ENCODE peak calls at places on chromosomes 3 and 15, in five cellular contexts. P is GM12891; M is stimulated activated CD8-positive, alpha-beta memory T cell treated with anti-CD3 and anti-CD28 coated beads, Interleukin-12 subunit alpha, Interleukin-12 subunit beta, amount 100 ng/mL, for 1 hour; K is activated CD4-positive, alpha-beta T cell treated with anti-CD3 and anti-CD28 coated beads for 36 hours; I is AG08395. U is an unnamed sample.

GRCh38 chr15:40436116-40436891 is 4.4 kb upstream of the BAHD1 start:
- DNase-seq in P (no peak), M (no peak), K (peak), I (no peak), U (peak)

GRCh38 chr3:190728574-190729246 is 133.8 kb downstream of the GMNC start:
- DNase-seq in P (no peak), M (no peak), K (no peak), I (no peak), U (no peak)

GRCh38 chr3:114154321-114154821 is 24.5 kb downstream of the DRD3 start:
- DNase-seq in P (no peak), M (no peak), K (no peak), I (no peak), U (no peak)

GRCh38 chr15:84604804-84605203 is 4.0 kb downstream of the ZSCAN2 start:
- DNase-seq in P (no peak), M (no peak), K (peak), I (no peak), U (no peak)

GRCh38 chr3:121483290-121483689 is 62.5 kb downstream of the POLQ start:
- DNase-seq in P (no peak), M (no peak), K (no peak), I (peak), U (no peak)

GRCh38 chr3:12948891-12949711 is 107.7 kb upstream of the RPL32 start:
- DNase-seq in P (no peak), M (no peak), K (peak), I (peak), U (no peak)

GRCh38 chr3:124256156-124256555 is 264.2 kb upstream of the ROPN1 start:
- DNase-seq in P (no peak), M (no peak), K (no peak), I (no peak), U (no peak)

GRCh38 chr15:40854161-40854560 is 10.3 kb downstream of the SPINT1 start:
- DNase-seq in P (no peak), M (no peak), K (no peak), I (no peak), U (no peak)

GRCh38 chr3:146334151-146334550 is 83.2 kb upstream of the PLSCR4 start:
- DNase-seq in P (no peak), M (no peak), K (no peak), I (no peak), U (no peak)

GRCh38 chr15:30953731-30954378 is 37.6 kb downstream of the MTMR10 start:
- DNase-seq in P (no peak), M (no peak), K (peak), I (peak), U (no peak)

GRCh38 chr3:16214366-16214765 is 39.9 kb downstream of the GALNT15 start:
- DNase-seq in P (no peak), M (no peak), K (no peak), I (no peak), U (no peak)

GRCh38 chr3:146050700-146051099 is 110.3 kb downstream of the PLOD2 start:
- DNase-seq in P (no peak), M (no peak), K (no peak), I (no peak), U (no peak)

GRCh38 chr15:35932541-35932940 is 386.6 kb upstream of the DPH6 start:
- DNase-seq in P (no peak), M (no peak), K (no peak), I (no peak), U (no peak)

GRCh38 chr15:40300367-40300766 is 7.4 kb downstream of the PLCB2 start:
- DNase-seq in P (no peak), M (no peak), K (no peak), I (no peak), U (no peak)

GRCh38 chr15:63178034-63178433 is 11.4 kb upstream of the RAB8B start:
- DNase-seq in P (no peak), M (no peak), K (no peak), I (no peak), U (no peak)

GRCh38 chr3:163543558-163544189 is 1534.6 kb downstream of the SI start:
- DNase-seq in P (no peak), M (no peak), K (no peak), I (no peak), U (no peak)

GRCh38 chr15:40829155-40829554 is 647 bp upstream of the PPP1R14D start:
- DNase-seq in P (no peak), M (no peak), K (no peak), I (no peak), U (no peak)

GRCh38 chr3:66031102-66031698 is 7.5 kb downstream of the MAGI1 start:
- DNase-seq in P (no peak), M (no peak), K (no peak), I (no peak), U (no peak)

GRCh38 chr3:45211466-45212094 is 14.5 kb downstream of the TMEM158 start:
- DNase-seq in P (no peak), M (no peak), K (no peak), I (peak), U (no peak)

GRCh38 chr3:146280859-146281258 is 30.0 kb upstream of the PLSCR4 start:
- DNase-seq in P (no peak), M (no peak), K (no peak), I (peak), U (no peak)

GRCh38 chr3:71987089-71987735 is 202.3 kb upstream of the PROK2 start:
- DNase-seq in P (no peak), M (no peak), K (no peak), I (peak), U (no peak)

GRCh38 chr15:79953951-79954444 is 17.0 kb downstream of the BCL2A1 start:
- DNase-seq in P (no peak), M (no peak), K (no peak), I (no peak), U (no peak)

GRCh38 chr15:20645956-20646355 is 104.4 kb upstream of the GOLGA6L6 start:
- DNase-seq in P (no peak), M (no peak), K (peak), I (no peak), U (no peak)

GRCh38 chr3:187186801-187187421 is 10.4 kb upstream of the RTP1 start:
- DNase-seq in P (no peak), M (no peak), K (no peak), I (peak), U (no peak)

GRCh38 chr15:73927003-73927475 is 777 bp downstream of the LOXL1 start:
- DNase-seq in P (peak), M (peak), K (peak), I (peak), U (peak)

GRCh38 chr15:100215031-100215842 is 126.5 kb downstream of the ADAMTS17 start:
- DNase-seq in P (no peak), M (no peak), K (no peak), I (no peak), U (no peak)

GRCh38 chr3:88812576-88812975 is 294.8 kb upstream of the EPHA3 start:
- DNase-seq in P (no peak), M (no peak), K (no peak), I (no peak), U (no peak)

U was measured in ecto neural progenitor cell.